ENCODE peak calls at places on chromosomes 4 and X, in six cellular contexts. O is astrocyte of the spinal cord, T is HEK293T, M is AG20443, K is cardiac septum, G is HFFc6. A is an unnamed sample.

GRCh38 chrX:13990126-13990525 is 39.6 kb downstream of the GEMIN8 start:
- DNase-seq in K (no peak), G (no peak), T (no peak), M (no peak), O (no peak), A (no peak)

GRCh38 chr4:173794662-173795061 is 264.6 kb upstream of the HAND2 start:
- DNase-seq in K (no peak), O (peak; percentile 72), M (no peak), G (peak; percentile 39), T (no peak), A (no peak)

GRCh38 chr4:42750091-42750490 is 93.2 kb upstream of the ATP8A1 start:
- DNase-seq in T (no peak), G (no peak), K (no peak), O (no peak), M (no peak), A (peak; percentile 11)

GRCh38 chr4:82737354-82737753 is 61.2 kb downstream of the SCD5 start:
- DNase-seq in M (no peak), T (no peak), O (no peak), K (no peak), G (no peak), A (no peak)

GRCh38 chr4:11105715-11106114 is 323.0 kb downstream of the HS3ST1 start:
- DNase-seq in O (peak; percentile 1), T (no peak), G (no peak), K (no peak), M (no peak), A (no peak)

GRCh38 chr4:85005865-85006377 is 39.4 kb upstream of the WDFY3 start:
- DNase-seq in K (no peak), G (peak; percentile 88), T (no peak), O (peak; percentile 89), M (peak; percentile 85), A (peak; percentile 58)

GRCh38 chrX:70434352-70434866 is 10.2 kb upstream of the DLG3 start:
- DNase-seq in O (peak; percentile 80), M (peak; percentile 92), G (peak; percentile 67), T (peak; percentile 87), K (peak; percentile 90), A (peak; percentile 83)

GRCh38 chr4:171948038-171948437 is 134.8 kb downstream of the GALNTL6 start:
- DNase-seq in K (no peak), T (no peak), M (no peak), O (no peak), G (no peak), A (no peak)

GRCh38 chr4:151152033-151152432 is 52.6 kb downstream of the RPS3A start:
- DNase-seq in G (no peak), M (no peak), T (no peak), K (no peak), O (no peak), A (no peak)

GRCh38 chr4:6497796-6498195 is 25.4 kb upstream of the PPP2R2C start:
- DNase-seq in G (no peak), T (no peak), M (no peak), O (no peak), K (peak; percentile 38), A (no peak)

GRCh38 chr4:153257151-153257620 is 52.9 kb downstream of the TRIM2 start:
- DNase-seq in M (peak; percentile 86), O (peak; percentile 73), G (peak; percentile 74), K (peak; percentile 78), T (peak; percentile 64), A (peak; percentile 17)

GRCh38 chrX:123993326-123993725 is 31.8 kb downstream of the STAG2 start:
- DNase-seq in O (peak; percentile 61), M (peak; percentile 35), T (no peak), G (peak; percentile 77), K (no peak), A (peak; percentile 7)

GRCh38 chrX:151082077-151082948 is 94.1 kb upstream of the GPR50 start:
- DNase-seq in O (peak; percentile 56), K (peak; percentile 79), G (peak; percentile 26), T (peak; percentile 86), M (peak; percentile 84), A (peak; percentile 59)

GRCh38 chr4:142405021-142405991 is 440.8 kb downstream of the INPP4B start:
- DNase-seq in G (peak; percentile 81), O (peak; percentile 85), M (peak; percentile 46), K (no peak), T (peak; percentile 38), A (peak; percentile 96)

GRCh38 chrX:119809185-119809666 is 17.8 kb upstream of the RPL39 start:
- DNase-seq in O (no peak), G (peak; percentile 0), K (no peak), T (no peak), M (no peak), A (no peak)

GRCh38 chr4:74503580-74503979 is 58.6 kb downstream of the AREG start:
- DNase-seq in M (no peak), T (no peak), G (peak; percentile 72), K (no peak), O (peak; percentile 77), A (no peak)

GRCh38 chrX:150084474-150085229 is 146.4 kb upstream of the EOLA2 start:
- DNase-seq in K (no peak), G (peak; percentile 62), T (no peak), O (peak; percentile 66), M (peak; percentile 36), A (no peak)

GRCh38 chr4:75727073-75727472 is 2.7 kb downstream of the USO1 start:
- DNase-seq in M (no peak), G (no peak), T (no peak), K (no peak), O (no peak), A (no peak)

GRCh38 chr4:124178449-124179021 is 534.0 kb downstream of the ANKRD50 start:
- DNase-seq in O (peak; percentile 63), G (no peak), T (no peak), M (peak; percentile 22), K (no peak), A (no peak)

GRCh38 chr4:156322592-156322991 is 368.9 kb upstream of the CTSO start:
- DNase-seq in M (peak; percentile 49), O (peak; percentile 86), T (no peak), G (peak; percentile 82), K (no peak), A (no peak)

GRCh38 chrX:107674480-107675364 is 46.4 kb downstream of the PRPS1 start:
- DNase-seq in T (no peak), G (peak; percentile 8), O (peak; percentile 86), K (no peak), M (no peak), A (no peak)

GRCh38 chrX:53704854-53705253 is 18.3 kb upstream of the HUWE1 start:
- DNase-seq in M (no peak), T (no peak), G (no peak), K (no peak), O (no peak), A (no peak)

GRCh38 chrX:119692241-119693031 is 532 bp downstream of the SEPTIN6 start:
- DNase-seq in M (peak; percentile 28), G (peak; percentile 30), K (peak; percentile 80), O (peak; percentile 20), T (peak; percentile 57), A (peak; percentile 41)

GRCh38 chr4:6916587-6917444 is 7.2 kb downstream of the TBC1D14 start:
- DNase-seq in O (no peak), T (no peak), K (peak; percentile 94), G (no peak), M (no peak), A (peak; percentile 88)

GRCh38 chr4:102268355-102268754 is 76.9 kb downstream of the SLC39A8 start:
- DNase-seq in T (no peak), M (no peak), O (no peak), G (no peak), K (no peak), A (no peak)

GRCh38 chr4:46390353-46391058 is 578 bp upstream of the GABRA2 start:
- DNase-seq in K (no peak), M (no peak), T (no peak), G (no peak), O (no peak), A (no peak)

GRCh38 chr4:41538017-41538733 is at the start of gene LIMCH1:
- DNase-seq in K (peak; percentile 86), G (no peak), T (no peak), O (no peak), M (peak; percentile 71), A (no peak)

GRCh38 chrX:70289793-70290770 is at the start of the genes KIF4A and PDZD11:
- DNase-seq in M (peak; percentile 97), K (peak; percentile 92), T (peak; percentile 90), G (peak; percentile 78), O (peak; percentile 79), A (peak; percentile 86)

GRCh38 chrX:38109042-38109904 is 102.9 kb downstream of the SYTL5 start:
- DNase-seq in G (no peak), T (no peak), K (no peak), O (no peak), M (no peak), A (no peak)

GRCh38 chrX:69362354-69362753 is 141.8 kb upstream of the NALF2 start:
- DNase-seq in K (no peak), M (peak; percentile 19), T (no peak), O (no peak), G (no peak), A (no peak)

GRCh38 chrX:112211459-112211858 is 128.9 kb upstream of the TRPC5 start:
- DNase-seq in M (peak; percentile 54), T (no peak), G (no peak), K (no peak), O (peak; percentile 13), A (no peak)